ENCODE peak calls at places on chromosomes 16 and 17, in eight cellular contexts. H is mammary epithelial cell, L is cardiac muscle cell, M is GM12878, N is fibroblast of the aortic adventitia, Q is A549, S is epithelial cell of esophagus, G is left lung. V is an unnamed sample.

GRCh38 chr17:63332286-63332685 is 113.8 kb downstream of the CYB561 start:
- DNase-seq in H (no peak), L (no peak), M (no peak), N (peak), Q (no peak), S (no peak), G (no peak), V (no peak)

GRCh38 chr17:13153036-13153435 is 135.2 kb upstream of the ELAC2 start:
- DNase-seq in H (peak), L (no peak), M (no peak), N (no peak), Q (no peak), S (no peak), G (no peak), V (no peak)

GRCh38 chr16:53207810-53208752 is 153.3 kb downstream of the CHD9 start:
- DNase-seq in H (peak), L (peak), M (peak), N (peak), Q (peak), S (peak), G (peak), V (peak)

GRCh38 chr17:45293413-45294211 is 23.2 kb downstream of the MAP3K14 start:
- DNase-seq in H (peak), L (peak), M (no peak), N (peak), Q (peak), S (peak), G (peak), V (peak)

GRCh38 chr17:17682293-17682736 is 1.1 kb downstream of the RAI1 start:
- DNase-seq in H (peak), L (peak), M (no peak), N (peak), Q (peak), S (no peak), G (peak), V (peak)

GRCh38 chr17:73293480-73293911 is 18.3 kb downstream of the CDC42EP4 start:
- DNase-seq in H (peak), L (no peak), M (no peak), N (peak), Q (peak), S (peak), G (peak), V (no peak)

GRCh38 chr16:76583995-76584394 is 306.8 kb downstream of the CNTNAP4 start:
- DNase-seq in H (no peak), L (no peak), M (no peak), N (no peak), Q (no peak), S (peak), G (no peak), V (no peak)

GRCh38 chr17:80109066-80109618 is 7.8 kb downstream of the GAA start:
- DNase-seq in H (no peak), L (no peak), M (no peak), N (no peak), Q (no peak), S (no peak), G (no peak), V (no peak)

GRCh38 chr17:59151591-59151990 is 3.4 kb downstream of the SKA2 start:
- DNase-seq in H (no peak), L (no peak), M (no peak), N (peak), Q (no peak), S (no peak), G (no peak), V (no peak)

GRCh38 chr16:11151156-11151904 is 104.7 kb downstream of the SOCS1 start:
- DNase-seq in H (no peak), L (no peak), M (no peak), N (no peak), Q (no peak), S (no peak), G (no peak), V (no peak)

GRCh38 chr17:50640701-50641338 is 6.1 kb downstream of the ABCC3 start:
- DNase-seq in H (no peak), L (no peak), M (no peak), N (no peak), Q (peak), S (peak), G (peak), V (no peak)

GRCh38 chr17:49958723-49959122 is 10.3 kb upstream of the DLX4 start:
- DNase-seq in H (no peak), L (no peak), M (no peak), N (no peak), Q (no peak), S (no peak), G (no peak), V (no peak)

GRCh38 chr17:76417499-76418143 is 33.2 kb downstream of the SPHK1 start:
- DNase-seq in H (no peak), L (no peak), M (no peak), N (peak), Q (no peak), S (no peak), G (no peak), V (no peak)

DNA sequence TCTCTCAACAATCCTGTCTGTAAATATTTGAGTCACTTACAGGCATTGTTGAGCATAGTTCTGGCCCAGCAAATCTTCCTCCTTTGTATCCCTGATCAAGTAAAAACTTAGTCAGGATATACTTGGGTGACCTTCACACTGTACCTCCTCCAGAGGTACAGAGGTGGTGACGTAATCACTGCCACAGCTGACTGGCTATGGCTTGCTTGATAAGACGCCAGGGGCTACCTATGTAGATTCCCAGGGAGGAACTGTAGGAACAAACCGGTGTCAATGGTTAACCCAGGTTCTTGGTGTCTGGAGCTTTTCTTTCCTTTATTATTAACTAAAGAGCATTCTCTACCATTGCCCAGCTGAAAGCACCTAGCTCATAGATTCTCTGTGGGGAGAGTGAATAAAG is at the start of gene KCNJ16:
- DNase-seq in H (no peak), L (no peak), M (no peak), N (no peak), Q (peak), S (peak), G (no peak), V (no peak)
- H3K4me3 ChIP-seq in H (no peak), L (no peak), M (no peak), N (no peak), Q (no peak), S (no peak), G (no peak), V (no peak)

GRCh38 chr17:5127910-5128309 is 12.1 kb downstream of the USP6 start:
- DNase-seq in H (no peak), L (no peak), M (no peak), N (no peak), Q (no peak), S (no peak), G (no peak), V (no peak)

GRCh38 chr17:5131146-5131715 is 15.4 kb downstream of the USP6 start:
- DNase-seq in H (no peak), L (no peak), M (no peak), N (no peak), Q (no peak), S (no peak), G (no peak), V (no peak)

GRCh38 chr17:5128905-5129535 is 13.2 kb downstream of the USP6 start:
- DNase-seq in H (no peak), L (no peak), M (no peak), N (no peak), Q (no peak), S (no peak), G (no peak), V (no peak)

GRCh38 chr17:5135726-5136579 is 20.1 kb downstream of the USP6 start:
- DNase-seq in H (no peak), L (no peak), M (no peak), N (no peak), Q (no peak), S (no peak), G (no peak), V (no peak)

GRCh38 chr17:5133311-5133710 is 17.5 kb downstream of the USP6 start:
- DNase-seq in H (no peak), L (no peak), M (no peak), N (no peak), Q (no peak), S (no peak), G (no peak), V (no peak)
- H3K4me3 ChIP-seq in H (no peak), L (no peak), M (no peak), N (no peak), Q (no peak), S (no peak), G (no peak), V (no peak)

DNA sequence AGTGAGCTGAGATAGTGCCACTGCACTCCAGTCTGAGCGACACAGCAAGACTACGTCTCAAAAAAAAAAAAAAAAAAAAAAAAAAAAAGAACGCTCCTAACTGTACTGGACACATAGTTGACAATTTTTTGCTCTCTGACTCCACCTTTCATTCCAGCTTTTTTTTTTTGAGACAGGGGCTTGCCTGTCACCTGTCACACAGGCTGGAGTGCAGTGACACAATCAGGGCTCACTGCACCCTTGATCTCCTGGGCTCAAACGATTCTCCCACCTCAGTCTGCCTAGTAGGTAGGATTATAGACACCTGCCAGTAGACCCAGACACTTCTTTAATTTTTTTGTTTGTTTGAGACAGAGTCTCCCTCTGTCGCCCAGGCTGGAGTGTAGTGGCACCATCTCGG is 2.6 kb upstream of the CRLF3 start:
- DNase-seq in H (no peak), L (no peak), M (no peak), N (no peak), Q (no peak), S (no peak), G (no peak), V (no peak)
- H3K4me3 ChIP-seq in H (no peak), L (no peak), M (no peak), N (no peak), Q (no peak), S (no peak), G (no peak), V (no peak)

DNA sequence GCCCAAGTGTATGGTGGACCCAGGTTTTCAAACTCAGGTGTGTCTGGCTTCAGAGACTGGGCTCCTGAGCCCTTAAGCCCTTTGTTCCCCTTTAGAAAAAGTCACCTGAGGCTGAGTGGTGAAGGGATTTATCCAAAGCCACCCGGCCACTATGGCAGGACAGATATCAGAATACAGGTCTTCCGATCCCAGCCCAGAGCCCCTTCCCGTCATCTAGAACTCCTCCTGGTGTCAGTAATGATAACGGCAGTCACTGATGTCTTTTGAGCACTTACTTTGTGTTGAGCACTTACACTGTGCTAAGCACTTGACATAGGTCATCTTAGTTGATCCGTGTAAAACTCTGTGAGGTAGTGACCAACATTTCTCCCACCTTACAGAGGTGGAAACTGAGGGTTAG is 16.6 kb downstream of the NOD2 start:
- DNase-seq in H (no peak), L (no peak), M (no peak), N (no peak), Q (no peak), S (no peak), G (no peak), V (no peak)
- H3K4me3 ChIP-seq in H (no peak), L (no peak), M (no peak), N (no peak), Q (no peak), S (no peak), G (no peak), V (no peak)

DNA sequence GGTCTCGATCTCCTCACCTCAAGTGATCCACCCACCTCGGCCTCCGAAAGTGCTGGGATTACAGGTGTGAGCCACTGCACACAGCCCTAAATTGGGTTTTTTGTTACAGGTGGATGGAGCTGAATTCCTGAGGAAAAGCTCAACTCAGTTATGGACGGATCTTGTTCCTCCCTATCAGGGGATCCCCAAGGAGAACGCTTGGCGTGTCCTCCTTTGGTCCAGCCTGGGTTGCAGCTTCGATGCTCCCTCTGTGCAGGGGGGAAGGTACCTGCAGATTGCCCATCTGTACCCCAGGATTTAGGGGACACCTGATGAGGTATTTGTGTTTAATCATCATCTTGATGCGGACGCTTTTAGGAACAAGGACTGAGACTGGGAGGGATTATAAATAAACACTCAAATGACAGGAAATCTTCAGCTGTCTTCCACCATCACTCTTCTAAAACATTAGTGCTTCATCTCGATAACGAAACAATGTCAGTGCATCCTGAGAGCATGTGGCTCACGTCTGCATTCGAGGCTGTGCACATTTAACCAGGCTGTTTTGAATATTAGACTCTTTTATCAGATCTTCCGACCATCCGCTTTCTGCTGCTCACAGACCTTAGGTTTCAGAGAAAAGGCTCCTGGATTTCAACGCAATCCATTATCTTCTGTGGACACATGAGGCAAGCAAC is 18.2 kb upstream of the MEIOB start:
- DNase-seq in H (no peak), L (no peak), M (no peak), N (no peak), Q (no peak), S (no peak), G (no peak), V (no peak)
- H3K4me3 ChIP-seq in H (no peak), L (no peak), M (no peak), N (no peak), Q (no peak), S (no peak), G (no peak), V (no peak)

GRCh38 chr16:69932228-69932627 is 18.9 kb upstream of the CLEC18A start:
- DNase-seq in H (no peak), L (no peak), M (no peak), N (no peak), Q (no peak), S (no peak), G (no peak), V (no peak)

GRCh38 chr16:69928856-69929400 is 22.2 kb upstream of the CLEC18A start:
- DNase-seq in H (no peak), L (peak), M (no peak), N (no peak), Q (no peak), S (no peak), G (no peak), V (no peak)

GRCh38 chr16:69931631-69932030 is 19.5 kb upstream of the CLEC18A start:
- DNase-seq in H (no peak), L (no peak), M (no peak), N (no peak), Q (no peak), S (no peak), G (no peak), V (no peak)

GRCh38 chr16:69929480-69929879 is 21.7 kb upstream of the CLEC18A start:
- DNase-seq in H (no peak), L (peak), M (no peak), N (no peak), Q (no peak), S (no peak), G (no peak), V (no peak)

GRCh38 chr16:69930117-69930776 is 20.9 kb upstream of the CLEC18A start:
- DNase-seq in H (peak), L (peak), M (no peak), N (peak), Q (peak), S (peak), G (no peak), V (peak)
- H3K4me3 ChIP-seq in H (no peak), L (no peak), M (no peak), N (no peak), Q (no peak), S (no peak), G (no peak), V (no peak)

GRCh38 chr17:20896153-20896649 is 146.6 kb downstream of the USP22 start:
- DNase-seq in H (peak), L (no peak), M (no peak), N (peak), Q (peak), S (peak), G (no peak), V (peak)
- H3K4me3 ChIP-seq in H (no peak), L (no peak), M (no peak), N (no peak), Q (no peak), S (no peak), G (no peak), V (no peak)

DNA sequence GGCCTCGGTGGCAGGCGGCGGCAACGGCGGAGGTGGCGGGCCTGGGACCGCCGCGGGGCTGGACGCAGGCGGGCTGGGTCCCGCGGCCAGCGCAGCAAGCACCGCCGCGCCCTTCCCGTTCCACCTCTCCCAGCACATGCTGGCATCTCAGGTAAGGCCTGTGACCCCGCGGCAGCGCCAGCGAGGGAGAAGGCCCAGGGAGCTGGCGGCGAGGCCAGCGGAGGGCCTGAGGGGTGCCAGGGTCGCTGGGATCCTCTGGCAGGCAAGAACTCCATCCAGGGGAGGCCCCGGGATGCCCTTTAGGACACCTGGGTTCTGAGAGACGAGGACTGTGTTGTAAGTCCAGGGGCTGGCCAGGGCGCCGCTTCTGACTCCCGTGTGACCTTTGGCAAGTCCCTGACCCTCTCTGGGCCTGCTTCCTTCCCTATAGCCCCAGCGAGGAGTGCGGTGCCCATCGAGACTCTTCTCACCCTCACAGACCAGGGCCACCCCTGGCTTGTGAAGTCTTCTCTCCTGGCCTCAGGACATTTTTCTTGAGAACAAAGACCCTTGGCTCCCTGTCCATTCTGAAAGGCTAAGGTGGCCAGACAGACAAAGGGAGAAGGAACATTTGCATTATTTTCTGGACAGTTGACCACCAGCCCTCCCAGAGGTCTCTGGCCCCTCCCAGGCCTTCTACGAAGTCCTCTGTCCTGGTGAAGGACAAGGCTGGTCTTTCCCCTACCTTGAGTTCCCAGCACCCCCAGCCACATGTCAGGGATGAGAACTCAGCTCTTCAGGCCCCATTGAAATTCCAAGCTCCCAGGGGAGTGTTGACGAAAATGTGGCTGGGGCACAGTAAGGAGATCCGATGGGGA is 6.3 kb downstream of the TBX2 start:
- DNase-seq in H (no peak), L (peak), M (no peak), N (no peak), Q (no peak), S (no peak), G (peak), V (no peak)
- H3K4me3 ChIP-seq in H (no peak), L (peak), M (no peak), N (no peak), Q (no peak), S (no peak), G (peak), V (peak)

V was measured in heart right ventricle.